ENCODE peak calls at places on chromosomes 3 and 15, in seven cellular contexts. E is neural crest cell, H is activated B cell treated with CpG ODN at 0.5 μM for 24 hours, B is breast epithelium, K is heart right ventricle, D is tibial nerve, V is PC-9. Y is an unnamed sample.

GRCh38 chr15:71051539-71051938 is 63.7 kb upstream of the THSD4 start:
- DNase-seq in E (no peak), H (no peak), B (no peak), K (peak), D (no peak), V (no peak), Y (no peak)

GRCh38 chr3:139797724-139798343 is 120.1 kb upstream of the NMNAT3 start:
- DNase-seq in E (peak), H (no peak), B (no peak), K (peak), D (no peak), V (no peak), Y (no peak)

GRCh38 chr3:64915778-64916177 is 228.0 kb upstream of the ADAMTS9 start:
- DNase-seq in E (no peak), H (no peak), B (no peak), K (no peak), D (no peak), V (peak), Y (no peak)

GRCh38 chr15:70376929-70377691 is 279.4 kb upstream of the TLE3 start:
- DNase-seq in E (no peak), H (peak), B (peak), K (peak), D (no peak), V (no peak), Y (no peak)

GRCh38 chr3:65819896-65820295 is 218.8 kb downstream of the MAGI1 start:
- DNase-seq in E (no peak), H (no peak), B (no peak), K (no peak), D (no peak), V (no peak), Y (no peak)

GRCh38 chr3:153026026-153026425 is 136.0 kb upstream of the RAP2B start:
- DNase-seq in E (no peak), H (no peak), B (no peak), K (no peak), D (no peak), V (no peak), Y (no peak)

GRCh38 chr15:38688096-38688495 is 123.5 kb upstream of the RASGRP1 start:
- DNase-seq in E (no peak), H (no peak), B (no peak), K (no peak), D (no peak), V (no peak), Y (no peak)

GRCh38 chr3:172687501-172687900 is 23.4 kb downstream of the NCEH1 start:
- DNase-seq in E (no peak), H (no peak), B (no peak), K (no peak), D (no peak), V (no peak), Y (no peak)

GRCh38 chr3:43389388-43390254 is 103.3 kb downstream of the SNRK start:
- DNase-seq in E (no peak), H (no peak), B (peak), K (no peak), D (no peak), V (no peak), Y (no peak)

GRCh38 chr15:101437209-101437608 is 52.3 kb downstream of the PCSK6 start:
- DNase-seq in E (no peak), H (no peak), B (no peak), K (no peak), D (no peak), V (no peak), Y (no peak)

GRCh38 chr15:33226559-33227181 is 32.2 kb upstream of the FMN1 start:
- DNase-seq in E (no peak), H (no peak), B (no peak), K (no peak), D (no peak), V (no peak), Y (no peak)

GRCh38 chr3:138945646-138946553 is 1.0 kb downstream of the FOXL2 start:
- DNase-seq in E (no peak), H (peak), B (no peak), K (peak), D (no peak), V (no peak), Y (no peak)

GRCh38 chr3:171620825-171621434 is 160.7 kb upstream of the TNIK start:
- DNase-seq in E (no peak), H (no peak), B (no peak), K (no peak), D (no peak), V (no peak), Y (no peak)

GRCh38 chr3:119796368-119796767 is 14.5 kb downstream of the NR1I2 start:
- DNase-seq in E (no peak), H (no peak), B (no peak), K (no peak), D (no peak), V (no peak), Y (no peak)

GRCh38 chr3:138019288-138020069 is 9.5 kb downstream of the CLDN18 start:
- DNase-seq in E (no peak), H (no peak), B (no peak), K (no peak), D (no peak), V (no peak), Y (no peak)

GRCh38 chr3:64667887-64668581 is 19.8 kb downstream of the ADAMTS9 start:
- DNase-seq in E (no peak), H (no peak), B (no peak), K (peak), D (no peak), V (no peak), Y (no peak)

GRCh38 chr3:42192334-42193200 is 73.4 kb downstream of the CCK start:
- DNase-seq in E (no peak), H (no peak), B (no peak), K (no peak), D (no peak), V (no peak), Y (no peak)

GRCh38 chr15:25469377-25469776 is 30.6 kb upstream of the UBE3A start:
- DNase-seq in E (no peak), H (no peak), B (no peak), K (no peak), D (no peak), V (no peak), Y (no peak)

GRCh38 chr3:143237036-143237688 is 117.6 kb downstream of the CHST2 start:
- DNase-seq in E (no peak), H (no peak), B (no peak), K (no peak), D (no peak), V (no peak), Y (no peak)

GRCh38 chr3:159821148-159821547 is 167.5 kb upstream of the IL12A start:
- DNase-seq in E (no peak), H (no peak), B (peak), K (no peak), D (no peak), V (no peak), Y (no peak)

GRCh38 chr3:151087648-151088047 is 2.2 kb downstream of the MED12L start:
- DNase-seq in E (no peak), H (no peak), B (no peak), K (no peak), D (no peak), V (no peak), Y (no peak)

GRCh38 chr15:67969892-67970291 is 84.2 kb upstream of the PIAS1 start:
- DNase-seq in E (no peak), H (no peak), B (no peak), K (no peak), D (no peak), V (no peak), Y (no peak)

GRCh38 chr3:129985113-129985512 is 10.6 kb downstream of the TRH start:
- DNase-seq in E (no peak), H (no peak), B (no peak), K (peak), D (no peak), V (no peak), Y (peak)

GRCh38 chr15:58463815-58464697 is 32.3 kb downstream of the LIPC start:
- DNase-seq in E (no peak), H (no peak), B (no peak), K (no peak), D (no peak), V (no peak), Y (no peak)

GRCh38 chr3:83003917-83004316 is 1242.5 kb upstream of the GBE1 start:
- DNase-seq in E (no peak), H (no peak), B (no peak), K (no peak), D (no peak), V (no peak), Y (no peak)

GRCh38 chr15:47737424-47737823 is 20.1 kb downstream of the SEMA6D start:
- DNase-seq in E (no peak), H (no peak), B (no peak), K (no peak), D (no peak), V (no peak), Y (no peak)

GRCh38 chr3:38646630-38647029 is 2.9 kb downstream of the SCN5A start:
- DNase-seq in E (no peak), H (no peak), B (no peak), K (no peak), D (no peak), V (no peak), Y (no peak)
- TF ChIP-seq CTCF in E (peak), H (no peak), B (no peak), K (peak), D (no peak), V (peak), Y (peak)

DNA sequence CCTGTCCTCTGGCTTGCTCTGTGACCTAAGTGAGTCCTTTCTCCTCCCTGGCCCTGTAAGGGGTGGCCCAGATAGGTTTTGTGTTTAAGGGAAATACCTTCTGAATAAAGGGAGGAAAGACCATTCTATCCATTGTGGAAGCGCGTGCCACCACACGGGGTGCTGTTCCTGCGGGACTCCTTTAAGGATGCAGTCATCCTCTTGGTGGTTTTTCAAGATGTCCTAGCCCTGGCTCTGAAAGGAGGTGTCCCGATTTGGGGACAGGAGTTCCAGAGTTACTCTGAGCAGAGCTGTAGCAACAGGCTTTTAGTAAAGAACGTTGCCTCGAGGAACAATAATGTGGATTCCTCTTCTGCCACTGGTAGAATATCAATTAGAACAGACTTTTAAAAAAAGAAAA is 9.6 kb downstream of the SLC6A6 start:
- DNase-seq in E (no peak), H (no peak), B (no peak), K (no peak), D (no peak), V (no peak), Y (no peak)
- TF ChIP-seq CTCF in E (peak), H (no peak), B (no peak), K (no peak), D (no peak), V (no peak), Y (no peak)

GRCh38 chr3:14295777-14296176 is 106.6 kb upstream of the SLC6A6 start:
- DNase-seq in E (no peak), H (no peak), B (no peak), K (no peak), D (no peak), V (no peak), Y (no peak)

GRCh38 chr3:14297784-14298236 is 104.6 kb upstream of the SLC6A6 start:
- DNase-seq in E (no peak), H (no peak), B (peak), K (peak), D (no peak), V (no peak), Y (no peak)

GRCh38 chr3:14297305-14297704 is 105.1 kb upstream of the SLC6A6 start:
- DNase-seq in E (no peak), H (no peak), B (no peak), K (no peak), D (no peak), V (no peak), Y (no peak)

GRCh38 chr3:14296352-14296751 is 106.1 kb upstream of the SLC6A6 start:
- DNase-seq in E (no peak), H (no peak), B (no peak), K (no peak), D (no peak), V (no peak), Y (no peak)

DNA sequence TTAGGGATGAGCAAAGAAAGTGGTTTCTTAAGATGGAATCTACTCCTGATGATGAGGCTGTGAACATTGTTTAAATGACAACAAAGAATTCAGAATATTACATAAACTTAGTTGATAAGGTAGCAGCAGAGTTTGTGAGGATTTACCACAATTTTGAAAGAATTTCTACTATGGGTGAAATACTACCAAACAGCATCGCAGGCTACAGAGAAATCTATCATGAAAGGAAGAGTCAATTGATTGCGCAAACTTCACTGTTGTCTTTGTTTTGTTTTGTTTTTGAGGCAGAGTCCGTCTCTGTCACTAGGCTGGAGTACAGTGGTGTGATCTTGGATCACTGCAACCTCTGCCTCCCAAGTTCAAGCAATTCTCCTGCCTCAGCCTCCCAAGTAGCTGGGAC is 107.4 kb upstream of the SLC6A6 start:
- DNase-seq in E (no peak), H (no peak), B (no peak), K (no peak), D (no peak), V (no peak), Y (no peak)
- TF ChIP-seq CTCF in E (no peak), H (no peak), B (no peak), K (no peak), D (no peak), V (no peak), Y (no peak)

GRCh38 chr3:192091831-192092230 is 630.9 kb downstream of the PYDC2 start:
- DNase-seq in E (no peak), H (no peak), B (no peak), K (no peak), D (no peak), V (no peak), Y (no peak)

GRCh38 chr3:192092388-192093005 is 631.5 kb downstream of the PYDC2 start:
- DNase-seq in E (no peak), H (no peak), B (no peak), K (no peak), D (no peak), V (no peak), Y (no peak)

GRCh38 chr3:192090586-192090985 is 629.6 kb downstream of the PYDC2 start:
- DNase-seq in E (no peak), H (no peak), B (no peak), K (no peak), D (no peak), V (no peak), Y (no peak)
- TF ChIP-seq CTCF in E (no peak), H (no peak), B (no peak), K (no peak), D (no peak), V (no peak), Y (no peak)

GRCh38 chr3:31880020-31880419 is 101.0 kb downstream of the OSBPL10 start:
- DNase-seq in E (no peak), H (no peak), B (no peak), K (no peak), D (no peak), V (no peak), Y (no peak)
- TF ChIP-seq CTCF in E (no peak), H (no peak), B (no peak), K (no peak), D (no peak), V (no peak), Y (no peak)

DNA sequence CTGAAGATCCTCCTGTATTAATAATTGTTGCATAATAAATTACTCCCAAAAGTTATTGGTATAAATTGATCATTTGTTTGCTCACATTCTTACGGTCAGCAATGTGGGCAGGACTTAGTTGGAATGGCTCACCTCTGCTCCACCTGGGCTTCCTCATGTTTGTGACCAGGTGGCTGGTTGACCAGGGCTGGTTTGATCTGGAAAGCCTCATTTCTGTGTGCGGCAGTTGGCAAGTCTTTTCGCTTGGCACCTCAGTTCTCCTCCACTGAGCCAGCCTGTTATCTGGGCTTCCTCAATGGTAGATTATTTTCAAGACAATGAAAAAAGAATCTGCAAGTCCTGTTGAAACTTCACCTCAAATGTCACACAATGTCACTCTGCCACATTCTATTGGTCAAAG is 301.1 kb downstream of the TBL1XR1 start:
- DNase-seq in E (no peak), H (no peak), B (no peak), K (no peak), D (no peak), V (no peak), Y (no peak)
- TF ChIP-seq CTCF in E (no peak), H (no peak), B (no peak), K (no peak), D (no peak), V (no peak), Y (no peak)

DNA sequence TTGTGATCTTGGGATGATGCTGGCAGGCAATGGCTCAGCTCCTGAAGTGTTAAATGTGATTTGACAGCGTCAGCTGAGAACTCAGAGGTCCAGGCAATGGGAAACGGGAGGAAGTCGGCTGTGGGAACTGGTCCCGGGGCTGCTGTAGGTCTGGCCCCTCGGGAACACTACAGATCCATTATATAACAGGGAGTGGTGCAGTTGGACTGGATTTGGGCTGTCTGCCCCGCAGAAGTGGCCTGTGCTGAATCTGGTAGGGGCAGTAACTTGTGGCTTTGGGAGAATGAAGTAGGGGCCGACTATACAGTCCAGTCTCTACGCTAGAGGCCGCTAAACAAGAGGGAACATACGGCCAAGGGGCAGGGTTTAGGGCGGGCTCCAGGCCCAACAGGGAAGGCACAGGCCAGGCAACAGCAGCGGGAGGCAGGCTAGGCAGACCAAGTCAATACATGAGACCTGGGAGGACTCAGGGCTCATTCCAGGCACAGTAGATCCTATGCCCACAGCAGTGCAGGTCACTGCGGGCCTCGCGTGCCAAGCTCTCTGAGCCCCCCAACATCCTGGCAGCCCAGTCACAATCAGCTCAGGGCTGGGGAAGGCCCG is 20.3 kb upstream of the IL16 start:
- DNase-seq in E (no peak), H (no peak), B (no peak), K (peak), D (no peak), V (no peak), Y (no peak)
- TF ChIP-seq CTCF in E (no peak), H (no peak), B (no peak), K (no peak), D (no peak), V (no peak), Y (no peak)

GRCh38 chr3:123876858-123877257 is 7.3 kb downstream of the MYLK start:
- DNase-seq in E (no peak), H (no peak), B (no peak), K (no peak), D (no peak), V (no peak), Y (no peak)
- TF ChIP-seq CTCF in E (peak), H (no peak), B (no peak), K (no peak), D (no peak), V (no peak), Y (peak)

GRCh38 chr3:56987238-56987932 is 73.1 kb upstream of the SPATA12 start:
- DNase-seq in E (no peak), H (no peak), B (no peak), K (no peak), D (no peak), V (no peak), Y (no peak)

GRCh38 chr3:56988458-56988857 is 72.0 kb upstream of the SPATA12 start:
- DNase-seq in E (no peak), H (no peak), B (no peak), K (no peak), D (no peak), V (no peak), Y (no peak)

GRCh38 chr3:56986347-56986746 is 74.1 kb upstream of the SPATA12 start:
- DNase-seq in E (no peak), H (no peak), B (no peak), K (peak), D (no peak), V (no peak), Y (no peak)

GRCh38 chr3:56983427-56983826 is 77.0 kb upstream of the SPATA12 start:
- DNase-seq in E (no peak), H (no peak), B (no peak), K (no peak), D (no peak), V (no peak), Y (no peak)

GRCh38 chr3:56985460-56986327 is 74.8 kb upstream of the SPATA12 start:
- DNase-seq in E (no peak), H (no peak), B (no peak), K (no peak), D (no peak), V (no peak), Y (no peak)
- TF ChIP-seq CTCF in E (no peak), H (no peak), B (no peak), K (no peak), D (no peak), V (no peak), Y (no peak)